ENCODE peak calls at places on chromosomes 16 and 17, in five cellular contexts. One of them, this sample, is unnamed.

GRCh38 chr17:44467108-44467507 is 36.1 kb downstream of the GPATCH8 start:
- DNase-seq in GM13977: no peak
- DNase-seq in GM10248: no peak
- DNase-seq in AG04450: no peak
- DNase-seq in ovary: no peak
- DNase-seq in this sample: no peak

GRCh38 chr16:82585675-82586074 is 41.1 kb upstream of the CDH13 start:
- DNase-seq in GM13977: no peak
- DNase-seq in GM10248: no peak
- DNase-seq in AG04450: no peak
- DNase-seq in ovary: no peak
- DNase-seq in this sample: no peak

GRCh38 chr17:76156662-76156991 is 15.6 kb upstream of the FOXJ1 start:
- DNase-seq in GM13977: no peak
- DNase-seq in GM10248: no peak
- DNase-seq in AG04450: no peak
- DNase-seq in ovary: no peak
- DNase-seq in this sample: no peak

GRCh38 chr17:72376486-72377345 is 255.9 kb downstream of the SOX9 start:
- DNase-seq in GM13977: no peak
- DNase-seq in GM10248: no peak
- DNase-seq in AG04450: no peak
- DNase-seq in ovary: no peak
- DNase-seq in this sample: no peak

GRCh38 chr17:4956493-4957061 is 5.7 kb downstream of the ENO3 start:
- DNase-seq in GM13977: no peak
- DNase-seq in GM10248: no peak
- DNase-seq in AG04450: no peak
- DNase-seq in ovary: no peak
- DNase-seq in this sample: no peak

GRCh38 chr16:67013823-67014640 is 14.9 kb upstream of the CBFB start:
- DNase-seq in GM13977: peak
- DNase-seq in GM10248: peak
- DNase-seq in AG04450: no peak
- DNase-seq in ovary: peak
- DNase-seq in this sample: peak

GRCh38 chr16:30875881-30876791 is 17.7 kb downstream of the BCL7C start:
- DNase-seq in GM13977: peak
- DNase-seq in GM10248: peak
- DNase-seq in AG04450: no peak
- DNase-seq in ovary: no peak
- DNase-seq in this sample: peak

GRCh38 chr16:31107465-31107867 is 720 bp upstream of the BCKDK start:
- DNase-seq in GM13977: peak
- DNase-seq in GM10248: peak
- DNase-seq in AG04450: no peak
- DNase-seq in ovary: no peak
- DNase-seq in this sample: peak

GRCh38 chr17:35170968-35171771 is 23.0 kb downstream of the SLC35G3 start:
- DNase-seq in GM13977: peak
- DNase-seq in GM10248: peak
- DNase-seq in AG04450: no peak
- DNase-seq in ovary: no peak
- DNase-seq in this sample: peak

GRCh38 chr17:2137342-2138098 is 82.6 kb downstream of the HIC1 start:
- DNase-seq in GM13977: peak
- DNase-seq in GM10248: peak
- DNase-seq in AG04450: no peak
- DNase-seq in ovary: no peak
- DNase-seq in this sample: peak

GRCh38 chr17:18042969-18043368 is 3.8 kb downstream of the GID4 start:
- DNase-seq in GM13977: no peak
- DNase-seq in GM10248: no peak
- DNase-seq in AG04450: no peak
- DNase-seq in ovary: no peak
- DNase-seq in this sample: no peak

GRCh38 chr17:35766903-35767510 is 6.3 kb downstream of the C17orf50 start:
- DNase-seq in GM13977: peak
- DNase-seq in GM10248: peak
- DNase-seq in AG04450: no peak
- DNase-seq in ovary: no peak
- DNase-seq in this sample: peak

GRCh38 chr17:17788967-17789366 is 47.8 kb downstream of the SREBF1 start:
- DNase-seq in GM13977: no peak
- DNase-seq in GM10248: no peak
- DNase-seq in AG04450: no peak
- DNase-seq in ovary: no peak
- DNase-seq in this sample: no peak

GRCh38 chr16:75073551-75074414 is 42.8 kb downstream of the LDHD start:
- DNase-seq in GM13977: no peak
- DNase-seq in GM10248: no peak
- DNase-seq in AG04450: no peak
- DNase-seq in ovary: no peak
- DNase-seq in this sample: no peak

GRCh38 chr16:28845173-28846079 is 722 bp downstream of the TUFM start:
- DNase-seq in GM13977: peak
- DNase-seq in GM10248: peak
- DNase-seq in AG04450: no peak
- DNase-seq in ovary: no peak
- DNase-seq in this sample: no peak

GRCh38 chr16:85202631-85203461 is 90.6 kb upstream of the CIBAR2 start:
- DNase-seq in GM13977: no peak
- DNase-seq in GM10248: no peak
- DNase-seq in AG04450: peak
- DNase-seq in ovary: peak
- DNase-seq in this sample: no peak

GRCh38 chr17:77555110-77555509 is 403.4 kb upstream of the TNRC6C start:
- DNase-seq in GM13977: no peak
- DNase-seq in GM10248: no peak
- DNase-seq in AG04450: no peak
- DNase-seq in ovary: no peak
- DNase-seq in this sample: no peak

GRCh38 chr16:67311607-67312449 is 14.7 kb downstream of the KCTD19 start:
- DNase-seq in GM13977: peak
- DNase-seq in GM10248: peak
- DNase-seq in AG04450: peak
- DNase-seq in ovary: no peak
- DNase-seq in this sample: peak

GRCh38 chr17:37050905-37051304 is 102.2 kb downstream of the AATF start:
- DNase-seq in GM13977: no peak
- DNase-seq in GM10248: no peak
- DNase-seq in AG04450: no peak
- DNase-seq in ovary: no peak
- DNase-seq in this sample: no peak

GRCh38 chr17:76121932-76122383 is 18.4 kb upstream of the EXOC7 start:
- DNase-seq in GM13977: peak
- DNase-seq in GM10248: no peak
- DNase-seq in AG04450: no peak
- DNase-seq in ovary: no peak
- DNase-seq in this sample: peak

GRCh38 chr17:77304051-77304745 is 163.4 kb downstream of the SEC14L1 start:
- DNase-seq in GM13977: no peak
- DNase-seq in GM10248: no peak
- DNase-seq in AG04450: no peak
- DNase-seq in ovary: no peak
- DNase-seq in this sample: no peak

GRCh38 chr17:39828443-39828842 is 35.7 kb downstream of the IKZF3 start:
- DNase-seq in GM13977: no peak
- DNase-seq in GM10248: no peak
- DNase-seq in AG04450: no peak
- DNase-seq in ovary: no peak
- DNase-seq in this sample: no peak

GRCh38 chr17:2094891-2095535 is 40.1 kb downstream of the HIC1 start:
- DNase-seq in GM13977: no peak
- DNase-seq in GM10248: peak
- DNase-seq in AG04450: no peak
- DNase-seq in ovary: no peak
- DNase-seq in this sample: peak

GRCh38 chr17:48830840-48831548 is at the start of gene CALCOCO2:
- DNase-seq in GM13977: peak
- DNase-seq in GM10248: peak
- DNase-seq in AG04450: peak
- DNase-seq in ovary: peak
- DNase-seq in this sample: peak

GRCh38 chr17:78130080-78130438 is 512 bp upstream of the TMC8 start:
- DNase-seq in GM13977: no peak
- DNase-seq in GM10248: no peak
- DNase-seq in AG04450: no peak
- DNase-seq in ovary: no peak
- DNase-seq in this sample: peak

GRCh38 chr17:48023408-48024148 is 14.0 kb downstream of the COPZ2 start:
- DNase-seq in GM13977: no peak
- DNase-seq in GM10248: no peak
- DNase-seq in AG04450: no peak
- DNase-seq in ovary: peak
- DNase-seq in this sample: no peak

GRCh38 chr17:77828749-77829539 is 129.6 kb upstream of the TNRC6C start:
- DNase-seq in GM13977: no peak
- DNase-seq in GM10248: no peak
- DNase-seq in AG04450: no peak
- DNase-seq in ovary: no peak
- DNase-seq in this sample: no peak

GRCh38 chr16:27244363-27244755 is 24.2 kb downstream of the NSMCE1 start:
- DNase-seq in GM13977: no peak
- DNase-seq in GM10248: no peak
- DNase-seq in AG04450: no peak
- DNase-seq in ovary: peak
- DNase-seq in this sample: no peak

GRCh38 chr17:72984925-72985322 is 107.6 kb downstream of the SLC39A11 start:
- DNase-seq in GM13977: no peak
- DNase-seq in GM10248: no peak
- DNase-seq in AG04450: no peak
- DNase-seq in ovary: no peak
- DNase-seq in this sample: no peak

GRCh38 chr16:5468488-5468887 is 370.9 kb upstream of the EEF2KMT start:
- DNase-seq in GM13977: no peak
- DNase-seq in GM10248: no peak
- DNase-seq in AG04450: no peak
- DNase-seq in ovary: no peak
- DNase-seq in this sample: no peak

GRCh38 chr16:51248217-51248616 is 97.1 kb upstream of the SALL1 start:
- DNase-seq in GM13977: no peak
- DNase-seq in GM10248: no peak
- DNase-seq in AG04450: no peak
- DNase-seq in ovary: no peak
- DNase-seq in this sample: no peak

GRCh38 chr17:11853321-11854151 is 143.7 kb downstream of the ZNF18 start:
- DNase-seq in GM13977: no peak
- DNase-seq in GM10248: no peak
- DNase-seq in AG04450: no peak
- DNase-seq in ovary: no peak
- DNase-seq in this sample: no peak

GRCh38 chr16:79600636-79601091 is at the start of gene MAF:
- DNase-seq in GM13977: peak
- DNase-seq in GM10248: peak
- DNase-seq in AG04450: peak
- DNase-seq in ovary: peak
- DNase-seq in this sample: peak

GRCh38 chr16:50035468-50035992 is 10.5 kb downstream of the CNEP1R1 start:
- DNase-seq in GM13977: no peak
- DNase-seq in GM10248: no peak
- DNase-seq in AG04450: no peak
- DNase-seq in ovary: no peak
- DNase-seq in this sample: no peak

GRCh38 chr17:17422641-17423040 is 54.2 kb upstream of the MED9 start:
- DNase-seq in GM13977: no peak
- DNase-seq in GM10248: no peak
- DNase-seq in AG04450: no peak
- DNase-seq in ovary: no peak
- DNase-seq in this sample: no peak

GRCh38 chr17:32118835-32119234 is 23.5 kb upstream of the RHOT1 start:
- DNase-seq in GM13977: no peak
- DNase-seq in GM10248: no peak
- DNase-seq in AG04450: no peak
- DNase-seq in ovary: no peak
- DNase-seq in this sample: no peak

GRCh38 chr17:81309859-81310839 is 15.0 kb upstream of the SLC38A10 start:
- DNase-seq in GM13977: no peak
- DNase-seq in GM10248: no peak
- DNase-seq in AG04450: no peak
- DNase-seq in ovary: no peak
- DNase-seq in this sample: no peak
- TF ChIP-seq CTCF in GM13977: no peak
- TF ChIP-seq CTCF in GM10248: no peak
- TF ChIP-seq CTCF in AG04450: no peak
- TF ChIP-seq CTCF in ovary: no peak
- TF ChIP-seq CTCF in this sample: no peak

GRCh38 chr16:2764718-2765117 is 12.3 kb downstream of the SRRM2 start:
- DNase-seq in GM13977: no peak
- DNase-seq in GM10248: no peak
- DNase-seq in AG04450: no peak
- DNase-seq in ovary: no peak
- DNase-seq in this sample: no peak
- TF ChIP-seq CTCF in GM13977: no peak
- TF ChIP-seq CTCF in GM10248: no peak
- TF ChIP-seq CTCF in AG04450: no peak
- TF ChIP-seq CTCF in ovary: no peak
- TF ChIP-seq CTCF in this sample: no peak

DNA sequence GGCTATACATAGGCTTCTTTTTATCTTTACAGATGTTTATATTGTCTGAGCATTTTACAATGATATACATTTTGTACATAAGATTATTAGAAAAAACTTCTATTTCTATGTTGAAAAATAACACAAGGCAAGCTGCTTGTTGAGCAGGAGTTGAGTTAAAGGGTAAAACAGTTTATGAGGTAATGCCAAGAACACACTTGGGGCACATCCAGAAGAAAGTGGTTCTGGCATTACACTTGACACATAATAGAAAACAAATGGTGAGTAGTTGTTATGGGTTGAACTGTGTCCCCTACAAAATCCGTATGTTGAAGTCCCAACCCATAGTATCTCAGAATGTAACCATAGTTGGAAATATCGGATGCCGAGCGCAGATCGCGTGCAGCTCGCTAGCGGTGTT is 354.3 kb upstream of the GOT2 start:
- DNase-seq in GM13977: no peak
- DNase-seq in GM10248: no peak
- DNase-seq in AG04450: no peak
- DNase-seq in ovary: no peak
- DNase-seq in this sample: no peak
- TF ChIP-seq CTCF in GM13977: no peak
- TF ChIP-seq CTCF in GM10248: no peak
- TF ChIP-seq CTCF in AG04450: no peak
- TF ChIP-seq CTCF in ovary: no peak
- TF ChIP-seq CTCF in this sample: no peak

GRCh38 chr17:31064707-31065106 is 30.1 kb upstream of the NF1 start:
- DNase-seq in GM13977: no peak
- DNase-seq in GM10248: no peak
- DNase-seq in AG04450: no peak
- DNase-seq in ovary: no peak
- DNase-seq in this sample: no peak

GRCh38 chr17:31060814-31061550 is 33.8 kb upstream of the NF1 start:
- DNase-seq in GM13977: no peak
- DNase-seq in GM10248: no peak
- DNase-seq in AG04450: no peak
- DNase-seq in ovary: no peak
- DNase-seq in this sample: no peak

GRCh38 chr17:31058958-31059357 is 35.8 kb upstream of the NF1 start:
- DNase-seq in GM13977: no peak
- DNase-seq in GM10248: no peak
- DNase-seq in AG04450: no peak
- DNase-seq in ovary: no peak
- DNase-seq in this sample: no peak

GRCh38 chr17:31061678-31062077 is 33.1 kb upstream of the NF1 start:
- DNase-seq in GM13977: no peak
- DNase-seq in GM10248: no peak
- DNase-seq in AG04450: no peak
- DNase-seq in ovary: no peak
- DNase-seq in this sample: no peak
- TF ChIP-seq CTCF in GM13977: peak
- TF ChIP-seq CTCF in GM10248: no peak
- TF ChIP-seq CTCF in AG04450: peak
- TF ChIP-seq CTCF in ovary: no peak
- TF ChIP-seq CTCF in this sample: no peak

This sample was measured in GM20000.